ENCODE peak calls at places on chromosomes 2 and 18, in eight cellular contexts. S, B, H, O, Y, V, X and G are unnamed samples.

GRCh38 chr2:199488772-199489400 is 31.1 kb upstream of the SATB2 start:
- DNase-seq in S (peak), B (no peak), H (peak), O (peak), Y (peak), V (peak), X (peak), G (no peak)

GRCh38 chr2:189024861-189025618 is 50.9 kb downstream of the COL3A1 start:
- DNase-seq in S (peak), B (peak), H (no peak), O (no peak), Y (no peak), V (no peak), X (no peak), G (no peak)

GRCh38 chr18:6661692-6662415 is 67.7 kb upstream of the ARHGAP28 start:
- DNase-seq in S (peak), B (no peak), H (no peak), O (no peak), Y (no peak), V (no peak), X (no peak), G (no peak)

GRCh38 chr18:64806232-64806631 is 657.3 kb upstream of the LINC00305 start:
- DNase-seq in S (no peak), B (no peak), H (no peak), O (no peak), Y (no peak), V (no peak), X (no peak), G (no peak)

GRCh38 chr2:98551316-98551715 is 57.0 kb downstream of the COA5 start:
- DNase-seq in S (no peak), B (no peak), H (peak), O (no peak), Y (no peak), V (no peak), X (no peak), G (no peak)

GRCh38 chr2:104583791-104584190 is 270.1 kb upstream of the POU3F3 start:
- DNase-seq in S (no peak), B (no peak), H (no peak), O (no peak), Y (no peak), V (no peak), X (no peak), G (no peak)

GRCh38 chr18:44342946-44343345 is 337.7 kb upstream of the SETBP1 start:
- DNase-seq in S (no peak), B (no peak), H (no peak), O (no peak), Y (no peak), V (no peak), X (no peak), G (no peak)

GRCh38 chr2:117967981-117968723 is 45.7 kb downstream of the CCDC93 start:
- DNase-seq in S (no peak), B (no peak), H (no peak), O (no peak), Y (no peak), V (no peak), X (no peak), G (no peak)

GRCh38 chr18:63578357-63578958 is 8.7 kb upstream of the SERPINB13 start:
- DNase-seq in S (peak), B (no peak), H (no peak), O (peak), Y (no peak), V (peak), X (peak), G (no peak)

GRCh38 chr2:16652296-16653082 is 13.1 kb downstream of the CYRIA start:
- DNase-seq in S (no peak), B (no peak), H (no peak), O (no peak), Y (no peak), V (no peak), X (no peak), G (no peak)

GRCh38 chr2:119448427-119449141 is 16.9 kb downstream of the TMEM37 start:
- DNase-seq in S (no peak), B (no peak), H (no peak), O (no peak), Y (no peak), V (no peak), X (no peak), G (no peak)

GRCh38 chr2:46151582-46151981 is 145.6 kb upstream of the EPAS1 start:
- DNase-seq in S (no peak), B (no peak), H (no peak), O (no peak), Y (no peak), V (no peak), X (no peak), G (no peak)

GRCh38 chr2:209773377-209773776 is 1.7 kb downstream of the UNC80 start:
- DNase-seq in S (no peak), B (no peak), H (no peak), O (no peak), Y (no peak), V (peak), X (no peak), G (no peak)

GRCh38 chr2:101252408-101253012 is at the start of gene CNOT11:
- DNase-seq in S (peak), B (peak), H (peak), O (peak), Y (peak), V (peak), X (peak), G (peak)

GRCh38 chr18:79327199-79327545 is 68.6 kb upstream of the NFATC1 start:
- DNase-seq in S (no peak), B (no peak), H (no peak), O (no peak), Y (no peak), V (no peak), X (no peak), G (no peak)

GRCh38 chr2:8595428-8595805 is 86.4 kb upstream of the ID2 start:
- DNase-seq in S (no peak), B (no peak), H (no peak), O (no peak), Y (no peak), V (no peak), X (no peak), G (no peak)

GRCh38 chr2:20097889-20098714 is 46.7 kb upstream of the LAPTM4A start:
- DNase-seq in S (peak), B (peak), H (peak), O (peak), Y (peak), V (peak), X (peak), G (no peak)

GRCh38 chr2:8488001-8488738 is 193.7 kb upstream of the ID2 start:
- DNase-seq in S (no peak), B (no peak), H (no peak), O (no peak), Y (peak), V (no peak), X (no peak), G (no peak)

GRCh38 chr18:59101830-59102414 is 37.8 kb upstream of the SEC11C start:
- DNase-seq in S (no peak), B (no peak), H (no peak), O (no peak), Y (no peak), V (no peak), X (no peak), G (no peak)

GRCh38 chr2:153098073-153098472 is 379.7 kb downstream of the ARL6IP6 start:
- DNase-seq in S (no peak), B (no peak), H (no peak), O (no peak), Y (no peak), V (no peak), X (no peak), G (no peak)

GRCh38 chr2:102109016-102109415 is 33.5 kb upstream of the IL1R1 start:
- DNase-seq in S (no peak), B (no peak), H (no peak), O (no peak), Y (no peak), V (no peak), X (no peak), G (no peak)

GRCh38 chr2:27442282-27442980 is at the start of gene KRTCAP3:
- DNase-seq in S (peak), B (peak), H (no peak), O (no peak), Y (peak), V (no peak), X (peak), G (peak)

GRCh38 chr2:74778381-74779371 is 55.3 kb upstream of the HK2 start:
- DNase-seq in S (no peak), B (peak), H (no peak), O (peak), Y (no peak), V (peak), X (no peak), G (no peak)

GRCh38 chr2:29000481-29000880 is 19.4 kb downstream of the TOGARAM2 start:
- DNase-seq in S (no peak), B (no peak), H (peak), O (no peak), Y (no peak), V (no peak), X (no peak), G (peak)

GRCh38 chr2:70035344-70035844 is 51.9 kb upstream of the PCBP1 start:
- DNase-seq in S (no peak), B (no peak), H (no peak), O (peak), Y (no peak), V (no peak), X (no peak), G (no peak)

GRCh38 chr2:83650897-83651296 is 808.2 kb downstream of the SUCLG1 start:
- DNase-seq in S (no peak), B (no peak), H (no peak), O (peak), Y (no peak), V (no peak), X (no peak), G (no peak)

GRCh38 chr2:205698556-205699282 is 16.4 kb downstream of the NRP2 start:
- DNase-seq in S (no peak), B (no peak), H (no peak), O (peak), Y (no peak), V (no peak), X (no peak), G (no peak)

GRCh38 chr2:33380001-33380609 is 96.3 kb upstream of the RASGRP3 start:
- DNase-seq in S (peak), B (no peak), H (no peak), O (no peak), Y (no peak), V (no peak), X (no peak), G (no peak)

GRCh38 chr18:10085405-10085804 is 171.6 kb downstream of the VAPA start:
- DNase-seq in S (no peak), B (no peak), H (no peak), O (peak), Y (no peak), V (no peak), X (no peak), G (no peak)